ENCODE peak calls at places on chromosomes 1 and 21, in six cellular contexts. One of them, this sample, is unnamed.
A peak's percentile ranks its signal among the peaks of the same experiment; 100 is the strongest.

GRCh38 chr1:21705303-21705980 is 36.3 kb upstream of the RAP1GAP start:
- DNase-seq in CD4-positive, alpha-beta T cell: no peak
- DNase-seq in uterus: no peak
- DNase-seq in neural progenitor cell: no peak
- DNase-seq in SK-N-SH: no peak
- DNase-seq in kidney: no peak
- DNase-seq in this sample: no peak

GRCh38 chr21:35743571-35743970 is 316.8 kb downstream of the SETD4 start:
- DNase-seq in CD4-positive, alpha-beta T cell: no peak
- DNase-seq in uterus: no peak
- DNase-seq in neural progenitor cell: no peak
- DNase-seq in SK-N-SH: no peak
- DNase-seq in kidney: no peak
- DNase-seq in this sample: no peak

GRCh38 chr1:68624233-68624632 is 127.4 kb upstream of the DEPDC1 start:
- DNase-seq in CD4-positive, alpha-beta T cell: no peak
- DNase-seq in uterus: no peak
- DNase-seq in neural progenitor cell: peak; percentile 13
- DNase-seq in SK-N-SH: no peak
- DNase-seq in kidney: no peak
- DNase-seq in this sample: no peak

GRCh38 chr1:41581216-41582003 is 96.9 kb upstream of the EDN2 start:
- DNase-seq in CD4-positive, alpha-beta T cell: no peak
- DNase-seq in uterus: no peak
- DNase-seq in neural progenitor cell: no peak
- DNase-seq in SK-N-SH: no peak
- DNase-seq in kidney: no peak
- DNase-seq in this sample: no peak

GRCh38 chr1:35886606-35887431 is 3.8 kb downstream of the AGO1 start:
- DNase-seq in CD4-positive, alpha-beta T cell: no peak
- DNase-seq in uterus: no peak
- DNase-seq in neural progenitor cell: peak; percentile 48
- DNase-seq in SK-N-SH: peak; percentile 37
- DNase-seq in kidney: no peak
- DNase-seq in this sample: no peak

GRCh38 chr1:177927021-177927596 is 42.7 kb downstream of the SEC16B start:
- DNase-seq in CD4-positive, alpha-beta T cell: no peak
- DNase-seq in uterus: no peak
- DNase-seq in neural progenitor cell: no peak
- DNase-seq in SK-N-SH: no peak
- DNase-seq in kidney: no peak
- DNase-seq in this sample: no peak

GRCh38 chr1:221741364-221741970 is 422 bp downstream of the DUSP10 start:
- DNase-seq in CD4-positive, alpha-beta T cell: no peak
- DNase-seq in uterus: peak; percentile 39
- DNase-seq in neural progenitor cell: peak; percentile 61
- DNase-seq in SK-N-SH: peak; percentile 56
- DNase-seq in kidney: peak; percentile 72
- DNase-seq in this sample: peak; percentile 33

GRCh38 chr1:31111290-31111951 is 45.9 kb upstream of the PUM1 start:
- DNase-seq in CD4-positive, alpha-beta T cell: no peak
- DNase-seq in uterus: no peak
- DNase-seq in neural progenitor cell: peak; percentile 72
- DNase-seq in SK-N-SH: no peak
- DNase-seq in kidney: no peak
- DNase-seq in this sample: no peak

GRCh38 chr1:109547412-109548320 is 749 bp upstream of the GNAI3 start:
- DNase-seq in CD4-positive, alpha-beta T cell: no peak
- DNase-seq in uterus: peak; percentile 43
- DNase-seq in neural progenitor cell: peak; percentile 40
- DNase-seq in SK-N-SH: no peak
- DNase-seq in kidney: no peak
- DNase-seq in this sample: no peak

GRCh38 chr1:219041141-219041540 is 132.5 kb upstream of the LYPLAL1 start:
- DNase-seq in CD4-positive, alpha-beta T cell: no peak
- DNase-seq in uterus: no peak
- DNase-seq in neural progenitor cell: no peak
- DNase-seq in SK-N-SH: no peak
- DNase-seq in kidney: no peak
- DNase-seq in this sample: no peak

GRCh38 chr1:233367057-233367759 is 39.7 kb downstream of the MAP3K21 start:
- DNase-seq in CD4-positive, alpha-beta T cell: no peak
- DNase-seq in uterus: no peak
- DNase-seq in neural progenitor cell: no peak
- DNase-seq in SK-N-SH: no peak
- DNase-seq in kidney: no peak
- DNase-seq in this sample: no peak

GRCh38 chr1:199084293-199084692 is 445.5 kb downstream of the PTPRC start:
- DNase-seq in CD4-positive, alpha-beta T cell: no peak
- DNase-seq in uterus: no peak
- DNase-seq in neural progenitor cell: no peak
- DNase-seq in SK-N-SH: no peak
- DNase-seq in kidney: no peak
- DNase-seq in this sample: no peak

GRCh38 chr1:220748091-220748934 is at the start of gene MTARC2:
- DNase-seq in CD4-positive, alpha-beta T cell: no peak
- DNase-seq in uterus: peak; percentile 61
- DNase-seq in neural progenitor cell: peak; percentile 70
- DNase-seq in SK-N-SH: peak; percentile 90
- DNase-seq in kidney: peak; percentile 92
- DNase-seq in this sample: no peak

GRCh38 chr1:91020967-91021685 is 709 bp downstream of the ZNF644 start:
- DNase-seq in CD4-positive, alpha-beta T cell: peak; percentile 40
- DNase-seq in uterus: peak; percentile 70
- DNase-seq in neural progenitor cell: peak; percentile 95
- DNase-seq in SK-N-SH: peak; percentile 84
- DNase-seq in kidney: peak; percentile 90
- DNase-seq in this sample: peak; percentile 72

GRCh38 chr21:35178812-35179211 is 129.7 kb upstream of the RUNX1 start:
- DNase-seq in CD4-positive, alpha-beta T cell: no peak
- DNase-seq in uterus: no peak
- DNase-seq in neural progenitor cell: no peak
- DNase-seq in SK-N-SH: no peak
- DNase-seq in kidney: no peak
- DNase-seq in this sample: no peak

GRCh38 chr21:44846485-44847260 is 26.8 kb downstream of the PTTG1IP start:
- DNase-seq in CD4-positive, alpha-beta T cell: peak; percentile 15
- DNase-seq in uterus: no peak
- DNase-seq in neural progenitor cell: peak; percentile 31
- DNase-seq in SK-N-SH: peak; percentile 48
- DNase-seq in kidney: peak; percentile 89
- DNase-seq in this sample: no peak

GRCh38 chr1:115156826-115157468 is 67.6 kb upstream of the TSPAN2 start:
- DNase-seq in CD4-positive, alpha-beta T cell: no peak
- DNase-seq in uterus: no peak
- DNase-seq in neural progenitor cell: no peak
- DNase-seq in SK-N-SH: no peak
- DNase-seq in kidney: no peak
- DNase-seq in this sample: no peak

GRCh38 chr1:115676498-115677171 is 34.9 kb downstream of the VANGL1 start:
- DNase-seq in CD4-positive, alpha-beta T cell: no peak
- DNase-seq in uterus: no peak
- DNase-seq in neural progenitor cell: peak; percentile 13
- DNase-seq in SK-N-SH: no peak
- DNase-seq in kidney: no peak
- DNase-seq in this sample: no peak

GRCh38 chr1:209267968-209268367 is 315.5 kb upstream of the CAMK1G start:
- DNase-seq in CD4-positive, alpha-beta T cell: no peak
- DNase-seq in uterus: no peak
- DNase-seq in neural progenitor cell: no peak
- DNase-seq in SK-N-SH: no peak
- DNase-seq in kidney: no peak
- DNase-seq in this sample: no peak

GRCh38 chr1:203627819-203628184 is 1.2 kb downstream of the ATP2B4 start:
- DNase-seq in CD4-positive, alpha-beta T cell: no peak
- DNase-seq in uterus: peak; percentile 58
- DNase-seq in neural progenitor cell: peak; percentile 34
- DNase-seq in SK-N-SH: no peak
- DNase-seq in kidney: peak; percentile 78
- DNase-seq in this sample: no peak

GRCh38 chr21:15301736-15302135 is 236.9 kb upstream of the NRIP1 start:
- DNase-seq in CD4-positive, alpha-beta T cell: no peak
- DNase-seq in uterus: no peak
- DNase-seq in neural progenitor cell: no peak
- DNase-seq in SK-N-SH: no peak
- DNase-seq in kidney: no peak
- DNase-seq in this sample: no peak

GRCh38 chr1:48062353-48062752 is 65.2 kb upstream of the TRABD2B start:
- DNase-seq in CD4-positive, alpha-beta T cell: no peak
- DNase-seq in uterus: no peak
- DNase-seq in neural progenitor cell: no peak
- DNase-seq in SK-N-SH: no peak
- DNase-seq in kidney: no peak
- DNase-seq in this sample: no peak

GRCh38 chr1:91123319-91123718 is 101.5 kb upstream of the ZNF644 start:
- DNase-seq in CD4-positive, alpha-beta T cell: no peak
- DNase-seq in uterus: no peak
- DNase-seq in neural progenitor cell: no peak
- DNase-seq in SK-N-SH: no peak
- DNase-seq in kidney: no peak
- DNase-seq in this sample: no peak

GRCh38 chr21:15204140-15204774 is 139.5 kb upstream of the NRIP1 start:
- DNase-seq in CD4-positive, alpha-beta T cell: no peak
- DNase-seq in uterus: no peak
- DNase-seq in neural progenitor cell: no peak
- DNase-seq in SK-N-SH: no peak
- DNase-seq in kidney: no peak
- DNase-seq in this sample: no peak

GRCh38 chr1:100847481-100847880 is 47.2 kb downstream of the EXTL2 start:
- DNase-seq in CD4-positive, alpha-beta T cell: no peak
- DNase-seq in uterus: no peak
- DNase-seq in neural progenitor cell: no peak
- DNase-seq in SK-N-SH: no peak
- DNase-seq in kidney: no peak
- DNase-seq in this sample: no peak

GRCh38 chr1:151047925-151048644 is 534 bp downstream of the C1orf56 start:
- DNase-seq in CD4-positive, alpha-beta T cell: peak; percentile 51
- DNase-seq in uterus: peak; percentile 69
- DNase-seq in neural progenitor cell: peak; percentile 80
- DNase-seq in SK-N-SH: peak; percentile 79
- DNase-seq in kidney: peak; percentile 88
- DNase-seq in this sample: peak; percentile 54
- TF ChIP-seq CTCF in CD4-positive, alpha-beta T cell: peak; percentile 52
- TF ChIP-seq CTCF in uterus: peak; percentile 54
- TF ChIP-seq CTCF in neural progenitor cell: peak; percentile 73
- TF ChIP-seq CTCF in SK-N-SH: peak; percentile 61
- TF ChIP-seq CTCF in kidney: no peak
- TF ChIP-seq CTCF in this sample: peak; percentile 50

GRCh38 chr21:42319368-42319767 is 4.2 kb upstream of the TFF3 start:
- DNase-seq in CD4-positive, alpha-beta T cell: no peak
- DNase-seq in uterus: peak; percentile 0
- DNase-seq in neural progenitor cell: no peak
- DNase-seq in SK-N-SH: no peak
- DNase-seq in kidney: peak; percentile 71
- DNase-seq in this sample: no peak

GRCh38 chr21:42321845-42322244 is 6.6 kb upstream of the TFF3 start:
- DNase-seq in CD4-positive, alpha-beta T cell: no peak
- DNase-seq in uterus: no peak
- DNase-seq in neural progenitor cell: no peak
- DNase-seq in SK-N-SH: no peak
- DNase-seq in kidney: no peak
- DNase-seq in this sample: no peak

GRCh38 chr21:42321231-42321630 is 6.0 kb upstream of the TFF3 start:
- DNase-seq in CD4-positive, alpha-beta T cell: no peak
- DNase-seq in uterus: no peak
- DNase-seq in neural progenitor cell: no peak
- DNase-seq in SK-N-SH: no peak
- DNase-seq in kidney: no peak
- DNase-seq in this sample: no peak

GRCh38 chr21:42320791-42321190 is 5.6 kb upstream of the TFF3 start:
- DNase-seq in CD4-positive, alpha-beta T cell: no peak
- DNase-seq in uterus: no peak
- DNase-seq in neural progenitor cell: no peak
- DNase-seq in SK-N-SH: no peak
- DNase-seq in kidney: peak; percentile 58
- DNase-seq in this sample: no peak

GRCh38 chr21:42319851-42320602 is 4.8 kb upstream of the TFF3 start:
- DNase-seq in CD4-positive, alpha-beta T cell: no peak
- DNase-seq in uterus: peak; percentile 3
- DNase-seq in neural progenitor cell: no peak
- DNase-seq in SK-N-SH: no peak
- DNase-seq in kidney: peak; percentile 45
- DNase-seq in this sample: no peak
- TF ChIP-seq CTCF in CD4-positive, alpha-beta T cell: no peak
- TF ChIP-seq CTCF in uterus: no peak
- TF ChIP-seq CTCF in neural progenitor cell: no peak
- TF ChIP-seq CTCF in SK-N-SH: no peak
- TF ChIP-seq CTCF in kidney: no peak
- TF ChIP-seq CTCF in this sample: no peak

GRCh38 chr1:119840745-119841144 is 29.5 kb upstream of the REG4 start:
- DNase-seq in CD4-positive, alpha-beta T cell: no peak
- DNase-seq in uterus: no peak
- DNase-seq in neural progenitor cell: no peak
- DNase-seq in SK-N-SH: no peak
- DNase-seq in kidney: no peak
- DNase-seq in this sample: no peak
- TF ChIP-seq CTCF in CD4-positive, alpha-beta T cell: no peak
- TF ChIP-seq CTCF in uterus: no peak
- TF ChIP-seq CTCF in neural progenitor cell: no peak
- TF ChIP-seq CTCF in SK-N-SH: no peak
- TF ChIP-seq CTCF in kidney: no peak
- TF ChIP-seq CTCF in this sample: no peak

GRCh38 chr1:211829343-211830054 is 1.1 kb downstream of the LPGAT1 start:
- DNase-seq in CD4-positive, alpha-beta T cell: no peak
- DNase-seq in uterus: peak; percentile 18
- DNase-seq in neural progenitor cell: peak; percentile 31
- DNase-seq in SK-N-SH: peak; percentile 78
- DNase-seq in kidney: no peak
- DNase-seq in this sample: no peak
- TF ChIP-seq CTCF in CD4-positive, alpha-beta T cell: no peak
- TF ChIP-seq CTCF in uterus: no peak
- TF ChIP-seq CTCF in neural progenitor cell: peak; percentile 32
- TF ChIP-seq CTCF in SK-N-SH: peak; percentile 39
- TF ChIP-seq CTCF in kidney: no peak
- TF ChIP-seq CTCF in this sample: no peak

GRCh38 chr1:230537456-230537855 is 104.8 kb upstream of the COG2 start:
- DNase-seq in CD4-positive, alpha-beta T cell: no peak
- DNase-seq in uterus: no peak
- DNase-seq in neural progenitor cell: peak; percentile 53
- DNase-seq in SK-N-SH: no peak
- DNase-seq in kidney: no peak
- DNase-seq in this sample: no peak
- TF ChIP-seq CTCF in CD4-positive, alpha-beta T cell: no peak
- TF ChIP-seq CTCF in uterus: no peak
- TF ChIP-seq CTCF in neural progenitor cell: peak; percentile 64
- TF ChIP-seq CTCF in SK-N-SH: no peak
- TF ChIP-seq CTCF in kidney: no peak
- TF ChIP-seq CTCF in this sample: no peak

GRCh38 chr1:63575340-63575826 is 17.8 kb upstream of the PGM1 start:
- DNase-seq in CD4-positive, alpha-beta T cell: no peak
- DNase-seq in uterus: no peak
- DNase-seq in neural progenitor cell: no peak
- DNase-seq in SK-N-SH: peak; percentile 27
- DNase-seq in kidney: no peak
- DNase-seq in this sample: no peak
- TF ChIP-seq CTCF in CD4-positive, alpha-beta T cell: peak; percentile 87
- TF ChIP-seq CTCF in uterus: peak; percentile 80
- TF ChIP-seq CTCF in neural progenitor cell: peak; percentile 82
- TF ChIP-seq CTCF in SK-N-SH: peak; percentile 72
- TF ChIP-seq CTCF in kidney: peak; percentile 50
- TF ChIP-seq CTCF in this sample: peak; percentile 89

GRCh38 chr1:2557146-2558029 is 1.2 kb downstream of the TNFRSF14 start:
- DNase-seq in CD4-positive, alpha-beta T cell: no peak
- DNase-seq in uterus: no peak
- DNase-seq in neural progenitor cell: no peak
- DNase-seq in SK-N-SH: peak; percentile 31
- DNase-seq in kidney: peak; percentile 81
- DNase-seq in this sample: no peak
- TF ChIP-seq CTCF in CD4-positive, alpha-beta T cell: no peak
- TF ChIP-seq CTCF in uterus: no peak
- TF ChIP-seq CTCF in neural progenitor cell: peak; percentile 12
- TF ChIP-seq CTCF in SK-N-SH: no peak
- TF ChIP-seq CTCF in kidney: no peak
- TF ChIP-seq CTCF in this sample: no peak